ENCODE peak calls at places on chromosomes 7 and 10, in seven cellular contexts. T, Z, G, Y, X, B and E are unnamed samples.

GRCh38 chr7:124908258-124908657 is 21.4 kb downstream of the POT1 start:
- DNase-seq in X (no peak), Z (no peak), G (no peak), T (no peak), B (no peak), Y (no peak), E (no peak)

GRCh38 chr10:103598654-103599115 is 105.2 kb downstream of the NEURL1 start:
- DNase-seq in B (no peak), T (no peak), Z (peak; percentile 42), Y (no peak), G (no peak), X (peak; percentile 70), E (no peak)

GRCh38 chr10:97319671-97320479 is 804 bp downstream of the FRAT1 start:
- DNase-seq in B (peak; percentile 88), T (peak; percentile 62), X (peak; percentile 59), Y (peak; percentile 89), G (peak; percentile 94), Z (no peak), E (no peak)

GRCh38 chr7:152619027-152619739 is 56.8 kb downstream of the XRCC2 start:
- DNase-seq in Z (no peak), Y (no peak), B (no peak), X (no peak), T (no peak), G (no peak), E (no peak)

GRCh38 chr10:1137499-1138163 is 81.4 kb downstream of the WDR37 start:
- DNase-seq in Y (no peak), G (no peak), X (no peak), Z (no peak), B (no peak), T (no peak), E (no peak)

GRCh38 chr10:49187950-49188761 is at the start of gene TMEM273:
- DNase-seq in Z (peak; percentile 94), Y (no peak), B (peak; percentile 82), X (peak; percentile 76), G (peak; percentile 94), T (peak; percentile 59), E (peak; percentile 66)

GRCh38 chr10:49368256-49368655 is 27.6 kb downstream of the DRGX start:
- DNase-seq in G (no peak), X (no peak), Z (no peak), Y (no peak), B (no peak), T (no peak), E (no peak)

GRCh38 chr10:34281661-34282060 is 533.4 kb downstream of the PARD3 start:
- DNase-seq in Y (no peak), T (no peak), Z (no peak), B (no peak), G (no peak), X (no peak), E (no peak)

GRCh38 chr10:56537984-56538383 is 176.9 kb upstream of the ZWINT start:
- DNase-seq in Y (no peak), X (no peak), G (no peak), Z (peak; percentile 61), T (no peak), B (no peak), E (no peak)

DNA sequence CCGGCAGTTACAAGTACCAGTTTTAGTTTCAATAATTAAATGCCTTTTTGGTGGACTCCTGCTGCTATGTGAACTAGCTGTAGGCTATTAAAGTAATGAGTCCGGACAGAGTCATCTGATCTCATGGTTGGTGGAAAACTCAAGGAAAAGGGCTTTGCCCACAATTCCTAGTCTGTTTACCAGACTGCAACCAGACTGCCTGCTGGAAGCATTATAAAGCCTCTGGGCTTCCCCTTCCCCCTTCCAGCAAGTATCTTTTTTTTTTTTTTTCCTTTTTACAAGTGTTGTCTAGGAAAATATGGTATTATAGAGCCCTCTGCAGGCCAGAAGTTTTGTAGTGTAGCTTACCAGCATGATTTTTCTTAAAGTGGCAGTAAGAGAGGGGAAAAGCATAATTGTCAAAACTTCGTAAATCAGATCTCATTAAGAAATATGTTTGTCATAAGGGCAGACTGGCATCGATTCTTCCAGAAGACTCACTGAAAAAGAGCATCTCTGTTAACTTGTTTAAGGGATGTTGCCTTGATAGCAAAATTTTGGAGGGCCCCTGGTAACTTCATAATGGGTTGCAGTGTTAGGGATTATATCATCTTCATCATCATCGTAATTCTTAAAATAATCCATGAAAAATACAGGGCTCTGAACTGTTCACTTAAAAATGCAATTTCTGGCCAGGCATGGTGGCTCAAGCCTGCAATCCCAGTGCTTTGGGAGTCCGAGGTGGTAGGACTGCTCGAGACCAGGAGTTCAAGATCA is 181.3 kb downstream of the TAX1BP1 start:
- DNase-seq in B (no peak), T (peak; percentile 70), G (no peak), X (peak; percentile 70), Y (no peak), Z (peak; percentile 82), E (no peak)
- TF ChIP-seq CTCF in B (peak; percentile 61), T (peak; percentile 54), G (peak; percentile 40), X (peak; percentile 64), Y (peak; percentile 34), Z (peak; percentile 91), E (peak; percentile 45)

DNA sequence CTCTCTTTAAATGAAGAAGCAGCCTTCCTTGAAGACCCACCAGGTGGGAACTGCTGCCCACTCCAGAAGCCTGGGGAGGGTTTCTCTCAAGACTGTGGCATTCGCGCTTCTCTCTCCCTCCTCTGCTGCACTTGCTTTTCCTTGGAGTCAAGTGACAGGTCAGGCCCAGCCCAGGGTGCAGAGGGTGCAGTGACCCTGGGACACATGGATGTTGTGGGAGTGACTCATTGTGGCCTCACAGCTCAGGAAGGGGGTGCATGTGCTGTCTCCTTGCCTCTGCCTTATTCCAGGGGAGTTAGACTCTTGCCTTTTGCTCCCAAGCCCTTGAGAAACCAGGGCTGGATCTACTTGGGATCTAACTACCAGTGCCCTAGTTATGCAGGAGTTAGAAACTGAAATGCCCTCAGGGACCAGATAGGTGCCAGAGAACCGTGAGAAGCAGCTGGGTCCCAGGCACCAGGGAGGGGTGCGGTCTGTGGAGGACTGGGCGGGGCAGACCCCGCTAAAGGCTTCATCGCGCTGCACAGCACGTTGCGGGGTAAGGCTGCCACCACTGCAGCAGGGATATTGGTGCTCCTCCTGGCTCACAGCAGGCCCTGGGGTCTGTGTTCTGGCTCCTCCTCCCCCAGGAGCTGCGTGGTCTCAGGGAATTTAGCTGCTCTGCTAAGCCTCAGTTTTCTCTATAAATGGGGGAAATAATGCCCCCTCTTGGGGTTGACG is 11.4 kb downstream of the FAM241B start:
- DNase-seq in G (peak; percentile 52), T (no peak), B (peak; percentile 45), X (no peak), Z (peak; percentile 52), Y (no peak), E (no peak)
- H3K9me3 ChIP-seq in G (no peaks in the 10 kb centered on the region), T (no peaks in the 10 kb centered on the region), B (no peaks in the 10 kb centered on the region), X (no peaks in the 10 kb centered on the region), Z (no peaks in the 10 kb centered on the region), Y (no peaks in the 10 kb centered on the region), E (no peaks in the 10 kb centered on the region)

GRCh38 chr7:70189776-70190175 is 591.5 kb downstream of the AUTS2 start:
- DNase-seq in X (no peak), G (no peak), Z (no peak), B (no peak), T (no peak), Y (no peak), E (no peak)

GRCh38 chr7:70190266-70190665 is 592.0 kb downstream of the AUTS2 start:
- DNase-seq in Z (no peak), T (no peak), Y (no peak), B (no peak), X (no peak), G (no peak), E (no peak)

GRCh38 chr7:70189261-70189660 is 591.0 kb downstream of the AUTS2 start:
- DNase-seq in T (no peak), Y (no peak), G (no peak), B (no peak), X (no peak), Z (no peak), E (no peak)

DNA sequence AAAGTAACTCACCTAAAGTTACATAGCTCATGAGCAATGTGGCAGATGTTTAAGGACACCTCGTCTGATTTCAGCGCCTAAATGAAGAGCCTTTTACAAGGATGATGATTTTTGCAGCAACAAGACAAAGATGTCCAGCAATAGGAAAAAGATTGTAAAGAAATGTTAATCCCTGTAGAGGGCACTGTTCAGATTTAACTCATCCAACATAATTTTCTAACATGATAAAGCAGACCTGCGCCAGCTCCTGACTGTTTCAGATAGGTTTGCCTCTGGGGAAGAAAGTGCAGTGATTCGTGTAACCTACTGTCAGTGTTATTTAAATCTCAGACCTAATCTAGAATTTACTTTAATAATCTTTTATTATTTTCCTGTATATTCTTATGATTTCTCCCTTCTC is 595.2 kb downstream of the AUTS2 start:
- DNase-seq in X (peak; percentile 39), Y (no peak), T (peak; percentile 19), B (no peak), Z (no peak), G (no peak), E (no peak)
- TF ChIP-seq CTCF in X (peak; percentile 57), Y (peak; percentile 13), T (peak; percentile 25), B (peak; percentile 36), Z (peak; percentile 36), G (peak; percentile 17), E (no peak)

DNA sequence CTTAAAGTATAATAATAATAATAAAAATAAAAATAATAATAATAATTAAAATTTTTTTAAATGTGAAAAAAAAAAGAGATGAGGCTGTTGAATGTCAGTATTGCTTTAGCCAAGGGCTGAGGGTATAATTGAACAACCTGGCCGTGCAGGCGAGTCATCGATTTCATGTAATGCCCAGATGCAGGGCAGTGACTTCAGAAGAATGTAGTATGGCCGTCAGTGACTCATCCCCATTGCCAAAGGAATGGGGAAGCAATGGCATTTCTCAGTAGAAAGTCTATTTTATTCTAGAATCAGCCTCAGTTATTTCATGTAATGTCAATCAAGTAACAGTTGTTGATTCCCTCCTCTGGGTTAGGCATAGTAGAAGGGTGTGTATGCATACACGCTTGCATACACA is 516.4 kb downstream of the GLRX3 start:
- DNase-seq in X (no peak), Y (no peak), G (no peak), Z (no peak), B (no peak), T (no peak), E (no peak)
- H3K9me3 ChIP-seq in X (no peaks in the 10 kb centered on the region), Y (no peaks in the 10 kb centered on the region), G (no peaks in the 10 kb centered on the region), Z (no peaks in the 10 kb centered on the region), B (no peaks in the 10 kb centered on the region), T (no peaks in the 10 kb centered on the region), E (no peaks in the 10 kb centered on the region)

DNA sequence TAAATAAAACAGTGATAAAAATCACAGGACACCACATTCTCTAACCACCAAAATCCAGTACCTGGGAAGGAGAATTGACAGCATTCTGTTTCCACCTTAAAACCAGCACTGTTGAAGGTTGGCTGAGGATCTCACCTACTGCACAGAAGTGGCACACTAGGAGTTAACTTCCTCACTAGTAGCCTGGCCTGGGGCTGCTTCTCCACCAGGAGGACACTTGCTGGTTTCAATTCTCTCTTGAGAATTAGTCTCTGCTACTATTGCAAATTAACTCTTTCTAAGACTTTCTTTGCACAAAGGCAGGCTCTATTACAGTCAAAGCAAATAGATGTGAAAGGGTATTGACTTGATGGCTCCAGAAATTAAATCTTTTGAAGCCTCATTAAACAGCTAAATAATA is 2.3 kb upstream of the CTTNBP2 start:
- DNase-seq in G (no peak), Y (no peak), T (peak; percentile 90), X (no peak), Z (no peak), B (no peak), E (peak; percentile 8)
- TF ChIP-seq CTCF in G (no peak), Y (no peak), T (peak; percentile 53), X (no peak), Z (no peak), B (no peak), E (no peak)

GRCh38 chr7:157987906-157988305 is 599.7 kb downstream of the PTPRN2 start:
- DNase-seq in Y (no peak), T (no peak), Z (no peak), X (no peak), G (peak; percentile 52), B (peak; percentile 22), E (no peak)
- H3K9me3 ChIP-seq in Y (no peaks in the 10 kb centered on the region), T (no peaks in the 10 kb centered on the region), Z (no peaks in the 10 kb centered on the region), X (no peaks in the 10 kb centered on the region), G (no peaks in the 10 kb centered on the region), B (no peaks in the 10 kb centered on the region), E (no peaks in the 10 kb centered on the region)

GRCh38 chr7:71761336-71761735 is 629.4 kb downstream of the GALNT17 start:
- DNase-seq in X (no peak), T (no peak), Z (no peak), G (no peak), Y (no peak), B (no peak), E (no peak)
- TF ChIP-seq CTCF in X (no peak), T (no peak), Z (no peak), G (no peak), Y (no peak), B (no peak), E (no peak)